ENCODE peak calls at places on chromosomes 1 and 21, in five cellular contexts. S, D, I, H and W are unnamed samples. For H3K9me3, the result is how much of the 10 kb centered on the place peaks cover.

GRCh38 chr1:86507935-86508582 is 38.8 kb upstream of the CLCA4 start:
- DNase-seq in S (peak), D (no peak), I (no peak), H (no peak), W (no peak)

GRCh38 chr1:202045699-202046098 is 35.3 kb downstream of the ELF3 start:
- DNase-seq in S (no peak), D (no peak), I (peak), H (no peak), W (no peak)

GRCh38 chr1:210898473-210898872 is 235.5 kb downstream of the KCNH1 start:
- DNase-seq in S (no peak), D (no peak), I (no peak), H (no peak), W (no peak)

GRCh38 chr1:35573198-35573775 is at the start of gene TFAP2E:
- DNase-seq in S (no peak), D (no peak), I (peak), H (peak), W (peak)

GRCh38 chr1:16677552-16678423 is 11.0 kb upstream of the RNU1-3 start:
- DNase-seq in S (peak), D (peak), I (peak), H (no peak), W (peak)

GRCh38 chr1:9869831-9870251 is 40.2 kb downstream of the CTNNBIP1 start:
- DNase-seq in S (no peak), D (no peak), I (peak), H (no peak), W (no peak)

GRCh38 chr1:7005762-7006161 is 220.5 kb downstream of the CAMTA1 start:
- DNase-seq in S (no peak), D (no peak), I (no peak), H (peak), W (no peak)

GRCh38 chr1:226495716-226496115 is 52.8 kb upstream of the STUM start:
- DNase-seq in S (no peak), D (no peak), I (peak), H (peak), W (no peak)

GRCh38 chr1:92995420-92996130 is 34.3 kb upstream of the DIPK1A start:
- DNase-seq in S (no peak), D (no peak), I (peak), H (no peak), W (no peak)

GRCh38 chr1:4693891-4694290 is 39.5 kb downstream of the AJAP1 start:
- DNase-seq in S (no peak), D (no peak), I (no peak), H (no peak), W (no peak)

GRCh38 chr1:233061265-233061664 is 110.9 kb downstream of the NTPCR start:
- DNase-seq in S (no peak), D (no peak), I (no peak), H (no peak), W (no peak)

GRCh38 chr1:106889054-106889453 is 167.4 kb upstream of the PRMT6 start:
- DNase-seq in S (no peak), D (no peak), I (no peak), H (no peak), W (no peak)

GRCh38 chr1:51313961-51314777 is 16.2 kb downstream of the TTC39A start:
- DNase-seq in S (peak), D (no peak), I (peak), H (no peak), W (peak)

GRCh38 chr1:26164036-26164927 is 4.5 kb downstream of the C1orf232 start:
- DNase-seq in S (no peak), D (peak), I (peak), H (no peak), W (peak)

GRCh38 chr1:19421365-19421764 is 64.0 kb downstream of the CAPZB start:
- DNase-seq in S (no peak), D (no peak), I (no peak), H (no peak), W (no peak)

GRCh38 chr1:51203121-51203873 is 32.8 kb upstream of the RNF11 start:
- DNase-seq in S (no peak), D (no peak), I (no peak), H (no peak), W (no peak)

GRCh38 chr1:154342132-154342531 is 16.8 kb downstream of the ATP8B2 start:
- DNase-seq in S (no peak), D (no peak), I (no peak), H (no peak), W (no peak)

GRCh38 chr1:201171063-201172036 is 17.1 kb upstream of the TMEM9 start:
- DNase-seq in S (peak), D (no peak), I (peak), H (peak), W (peak)

GRCh38 chr21:45945868-45946210 is 35.7 kb upstream of the COL6A1 start:
- DNase-seq in S (no peak), D (no peak), I (no peak), H (no peak), W (no peak)

GRCh38 chr1:29121951-29122661 is 1.6 kb downstream of the TMEM200B start:
- DNase-seq in S (peak), D (peak), I (no peak), H (peak), W (peak)

GRCh38 chr1:207321045-207321789 is at the start of gene CD55:
- DNase-seq in S (peak), D (peak), I (peak), H (peak), W (peak)

GRCh38 chr1:247367786-247368342 is 36.2 kb upstream of the ZNF496 start:
- DNase-seq in S (peak), D (no peak), I (no peak), H (no peak), W (peak)

GRCh38 chr1:175129182-175129581 is 61.5 kb downstream of the TNN start:
- DNase-seq in S (peak), D (no peak), I (no peak), H (no peak), W (peak)

GRCh38 chr21:41236361-41236973 is 68.5 kb downstream of the BACE2 start:
- DNase-seq in S (no peak), D (no peak), I (no peak), H (no peak), W (no peak)

GRCh38 chr1:117174851-117175250 is 35.9 kb downstream of the VTCN1 start:
- DNase-seq in S (no peak), D (peak), I (no peak), H (no peak), W (no peak)

GRCh38 chr1:62144238-62144831 is 50.3 kb upstream of the L1TD1 start:
- DNase-seq in S (peak), D (peak), I (peak), H (no peak), W (peak)

GRCh38 chr1:226403522-226404034 is 4.3 kb downstream of the PARP1 start:
- DNase-seq in S (peak), D (no peak), I (no peak), H (no peak), W (peak)

GRCh38 chr1:116460748-116461376 is 87.8 kb downstream of the ATP1A1 start:
- DNase-seq in S (no peak), D (no peak), I (peak), H (no peak), W (no peak)

GRCh38 chr1:4177425-4178150 is 277.5 kb upstream of the C1orf174 start:
- DNase-seq in S (no peak), D (no peak), I (no peak), H (peak), W (no peak)

GRCh38 chr21:15015622-15016471 is 49.0 kb downstream of the NRIP1 start:
- DNase-seq in S (peak), D (no peak), I (no peak), H (no peak), W (peak)

GRCh38 chr1:204578867-204579664 is 62.9 kb downstream of the MDM4 start:
- DNase-seq in S (no peak), D (no peak), I (peak), H (no peak), W (peak)

GRCh38 chr1:41859686-41860085 is 59.0 kb downstream of the HIVEP3 start:
- DNase-seq in S (no peak), D (no peak), I (no peak), H (no peak), W (no peak)

GRCh38 chr1:58508629-58509028 is 37.9 kb downstream of the OMA1 start:
- DNase-seq in S (no peak), D (no peak), I (no peak), H (no peak), W (no peak)

GRCh38 chr1:209720326-209720725 is 15.7 kb downstream of the HSD11B1 start:
- DNase-seq in S (no peak), D (no peak), I (no peak), H (no peak), W (no peak)

GRCh38 chr1:29392486-29393450 is 156.4 kb downstream of the PTPRU start:
- DNase-seq in S (no peak), D (no peak), I (no peak), H (no peak), W (no peak)

DNA sequence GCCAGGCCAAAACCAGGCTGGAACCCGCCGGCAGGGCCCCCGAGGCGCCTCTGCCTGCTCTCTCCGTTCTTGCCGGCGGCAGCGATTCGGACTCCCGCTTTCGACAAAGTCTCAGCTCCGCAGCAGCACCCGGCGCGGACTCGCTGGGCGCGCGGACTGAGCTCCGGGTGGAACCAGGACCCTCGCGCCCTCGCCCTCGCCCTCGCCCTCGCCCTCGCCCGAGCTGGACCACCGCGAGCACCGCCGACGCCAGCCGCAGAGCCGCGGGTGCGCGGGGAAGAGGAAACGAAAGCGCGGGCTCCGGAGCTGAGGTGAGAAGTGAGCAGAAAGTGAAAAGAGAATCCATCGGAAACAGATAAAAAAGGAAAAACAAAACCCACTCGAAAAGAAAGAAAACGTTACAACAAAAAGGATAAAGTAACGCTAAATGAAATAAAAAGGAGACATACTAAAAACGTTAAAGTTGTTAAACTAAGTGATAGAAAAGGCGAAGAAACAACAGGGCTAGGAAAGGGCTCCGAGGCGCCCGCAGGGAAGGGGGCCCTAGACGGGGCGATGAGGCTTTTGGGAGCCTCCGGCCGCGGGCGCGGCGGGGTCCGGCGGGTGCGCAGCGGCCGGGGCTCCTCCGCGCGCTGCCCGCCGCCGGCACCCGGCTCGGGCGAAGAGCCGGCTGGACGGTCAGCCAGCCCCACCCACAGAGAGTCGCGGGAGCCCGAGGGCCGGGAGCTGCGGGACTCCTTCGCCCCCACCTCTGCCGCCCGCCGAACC is 64.8 kb downstream of the MEF2D start:
- DNase-seq in S (peak), D (no peak), I (no peak), H (no peak), W (no peak)
- H3K4me3 ChIP-seq in S (peak), D (no peak), I (peak), H (peak), W (peak)

GRCh38 chr21:27526451-27526850 is 559.6 kb upstream of the ADAMTS5 start:
- DNase-seq in S (no peak), D (no peak), I (no peak), H (no peak), W (no peak)

GRCh38 chr21:27528697-27529096 is 561.8 kb upstream of the ADAMTS5 start:
- DNase-seq in S (no peak), D (no peak), I (no peak), H (no peak), W (no peak)

GRCh38 chr21:27525780-27526179 is 558.9 kb upstream of the ADAMTS5 start:
- DNase-seq in S (no peak), D (no peak), I (no peak), H (no peak), W (no peak)
- H3K9me3 ChIP-seq in S (under half), D (under half), I (under half), H (under half), W (under half)

GRCh38 chr1:161258439-161259386 is at the start of gene PCP4L1:
- DNase-seq in S (peak), D (peak), I (peak), H (no peak), W (no peak)
- H3K4me3 ChIP-seq in S (peak), D (peak), I (peak), H (peak), W (no peak)

DNA sequence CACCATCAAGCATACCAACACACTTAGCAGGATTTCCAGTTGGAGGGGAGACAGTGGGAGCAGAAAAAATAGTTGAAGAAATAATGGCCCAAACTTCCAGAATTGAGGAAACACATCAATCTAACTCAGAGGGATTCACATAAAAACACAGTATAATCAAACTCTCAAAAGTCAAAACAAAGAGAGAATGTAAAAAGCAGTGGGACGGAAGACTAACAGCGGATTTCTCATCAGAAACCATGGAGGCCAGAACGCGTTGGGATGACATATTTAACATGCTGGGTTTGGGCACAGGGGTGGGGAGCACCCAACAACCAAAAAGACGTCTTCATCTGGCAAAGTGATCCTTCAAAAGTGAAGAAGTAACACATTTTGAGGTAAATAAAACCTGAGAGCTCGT is 7.0 kb upstream of the KRTAP10-9 start:
- DNase-seq in S (no peak), D (no peak), I (no peak), H (no peak), W (no peak)
- H3K9me3 ChIP-seq in S (under half), D (under half), I (under half), H (under half), W (under half)

GRCh38 chr1:1437033-1437903 is 1.8 kb downstream of the VWA1 start:
- DNase-seq in S (no peak), D (no peak), I (no peak), H (no peak), W (no peak)
- H3K4me3 ChIP-seq in S (no peak), D (no peak), I (no peak), H (no peak), W (no peak)

DNA sequence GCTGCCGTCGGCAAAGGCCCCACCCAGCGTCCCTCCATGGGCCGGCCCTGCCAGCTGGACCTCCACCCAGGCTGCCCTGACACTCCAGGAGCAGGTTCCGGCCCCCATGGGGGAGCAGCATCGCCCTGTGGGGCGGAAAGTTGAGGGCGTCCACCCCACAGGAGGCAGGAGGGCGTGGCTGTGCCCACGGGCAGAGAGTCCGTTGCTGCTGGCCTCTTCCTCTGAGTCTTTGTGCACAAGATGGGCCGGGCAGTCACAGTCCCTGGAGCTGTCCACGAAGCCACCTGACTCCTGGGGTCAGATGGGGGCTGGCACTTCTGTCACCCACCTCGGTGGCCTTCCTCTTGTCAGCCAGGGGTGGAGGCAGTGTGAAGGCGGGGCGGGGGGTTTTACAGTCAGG is 67.1 kb upstream of the TTC34 start:
- DNase-seq in S (no peak), D (no peak), I (no peak), H (no peak), W (no peak)
- H3K9me3 ChIP-seq in S (under half), D (under half), I (under half), H (under half), W (under half)

GRCh38 chr1:149925751-149926150 is 1.9 kb downstream of the SF3B4 start:
- DNase-seq in S (no peak), D (no peak), I (no peak), H (no peak), W (no peak)
- H3K4me3 ChIP-seq in S (peak), D (no peak), I (no peak), H (peak), W (no peak)

DNA sequence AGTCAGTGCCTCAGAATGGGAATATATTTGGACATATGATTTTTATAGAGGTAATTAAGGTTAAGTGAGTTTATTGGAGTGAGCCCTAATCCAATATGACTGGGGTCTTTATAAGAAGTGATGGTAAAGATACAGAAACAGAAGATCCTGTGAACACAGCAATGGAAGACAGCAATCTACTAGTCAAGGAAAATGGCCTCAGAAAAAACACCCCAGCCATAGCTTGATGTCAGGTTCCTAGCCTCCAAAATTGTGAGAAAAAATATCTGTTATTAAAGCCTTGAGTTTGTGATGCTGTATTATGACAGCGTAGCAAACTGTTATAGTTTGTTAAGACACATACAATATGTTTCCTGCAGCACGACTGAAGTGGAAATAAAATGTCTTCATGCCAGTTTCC is 72.2 kb downstream of the JMJD4 start:
- DNase-seq in S (no peak), D (no peak), I (no peak), H (no peak), W (no peak)
- H3K9me3 ChIP-seq in S (under half), D (half or more), I (under half), H (half or more), W (half or more)

DNA sequence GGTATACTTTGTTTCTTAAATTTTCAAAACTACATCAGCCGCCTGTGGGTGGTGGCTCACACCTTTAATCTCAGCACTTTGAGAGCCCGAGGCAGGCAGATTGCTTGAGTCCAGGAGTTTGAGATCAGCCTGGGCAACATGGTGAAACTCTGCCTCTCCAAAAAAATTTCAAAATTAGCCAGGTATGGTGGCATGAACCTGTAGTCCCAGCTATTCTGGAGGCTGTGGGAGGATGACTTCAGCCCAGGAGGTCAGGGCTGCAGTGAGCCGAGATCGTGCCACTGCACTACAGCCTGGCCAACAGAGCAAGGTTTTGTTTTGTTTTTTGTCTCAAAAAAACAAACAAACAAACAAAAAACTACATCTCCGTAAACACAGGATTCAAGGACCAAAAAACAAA is 3.3 kb downstream of the EYA3 start:
- DNase-seq in S (no peak), D (no peak), I (no peak), H (no peak), W (no peak)
- H3K4me3 ChIP-seq in S (no peak), D (no peak), I (no peak), H (no peak), W (no peak)